ENCODE peak calls at places on chromosomes 4 and X, in four cellular contexts. W is ascending aorta, I is MCF 10A, V is uterus. B is an unnamed sample.
A peak's percentile ranks its signal among the peaks of the same experiment; 100 is the strongest.

GRCh38 chr4:38364383-38364963 is 299.5 kb upstream of the KLF3 start:
- DNase-seq in W (no peak), I (no peak), V (no peak), B (no peak)

GRCh38 chr4:185811509-185812364 is at the start of gene SORBS2:
- DNase-seq in W (no peak), I (peak; percentile 43), V (no peak), B (peak; percentile 55)

GRCh38 chr4:16253127-16253960 is 27.1 kb upstream of the TAPT1 start:
- DNase-seq in W (no peak), I (peak; percentile 69), V (no peak), B (no peak)

GRCh38 chr4:149995134-149995756 is 83.0 kb upstream of the DCLK2 start:
- DNase-seq in W (no peak), I (no peak), V (no peak), B (no peak)

GRCh38 chrX:39645059-39645895 is 452.5 kb downstream of the BCOR start:
- DNase-seq in W (peak; percentile 89), I (peak; percentile 41), V (peak; percentile 84), B (no peak)

GRCh38 chr4:138919094-138919936 is 96.3 kb upstream of the NOCT start:
- DNase-seq in W (no peak), I (peak; percentile 85), V (peak; percentile 86), B (peak; percentile 25)

GRCh38 chr4:35105486-35105885 is 1138.8 kb downstream of the ARAP2 start:
- DNase-seq in W (no peak), I (no peak), V (no peak), B (no peak)

GRCh38 chrX:107978707-107979307 is 3.4 kb downstream of the TEX13B start:
- DNase-seq in W (no peak), I (peak; percentile 59), V (no peak), B (no peak)

GRCh38 chr4:3498901-3499510 is 33.2 kb downstream of the LRPAP1 start:
- DNase-seq in W (no peak), I (no peak), V (no peak), B (no peak)

GRCh38 chr4:55001538-55001937 is 123.9 kb downstream of the KDR start:
- DNase-seq in W (no peak), I (no peak), V (no peak), B (no peak)

GRCh38 chr4:20624783-20625364 is 75.4 kb upstream of the PACRGL start:
- DNase-seq in W (no peak), I (peak; percentile 27), V (no peak), B (no peak)

GRCh38 chr4:174214102-174214878 is 69.2 kb downstream of the FBXO8 start:
- DNase-seq in W (no peak), I (no peak), V (no peak), B (no peak)

GRCh38 chrX:6238576-6238975 is 9.9 kb upstream of the NLGN4X start:
- DNase-seq in W (no peak), I (no peak), V (no peak), B (no peak)

GRCh38 chr4:156766846-156767245 is 204.8 kb downstream of the PDGFC start:
- DNase-seq in W (no peak), I (no peak), V (no peak), B (no peak)

GRCh38 chr4:167629272-167629671 is 395.0 kb upstream of the SPOCK3 start:
- DNase-seq in W (no peak), I (no peak), V (no peak), B (no peak)

GRCh38 chrX:17560385-17560784 is 176.9 kb upstream of the SCML1 start:
- DNase-seq in W (no peak), I (no peak), V (no peak), B (no peak)

GRCh38 chr4:46274717-46275116 is 115.2 kb downstream of the GABRA2 start:
- DNase-seq in W (no peak), I (peak; percentile 26), V (no peak), B (no peak)

DNA sequence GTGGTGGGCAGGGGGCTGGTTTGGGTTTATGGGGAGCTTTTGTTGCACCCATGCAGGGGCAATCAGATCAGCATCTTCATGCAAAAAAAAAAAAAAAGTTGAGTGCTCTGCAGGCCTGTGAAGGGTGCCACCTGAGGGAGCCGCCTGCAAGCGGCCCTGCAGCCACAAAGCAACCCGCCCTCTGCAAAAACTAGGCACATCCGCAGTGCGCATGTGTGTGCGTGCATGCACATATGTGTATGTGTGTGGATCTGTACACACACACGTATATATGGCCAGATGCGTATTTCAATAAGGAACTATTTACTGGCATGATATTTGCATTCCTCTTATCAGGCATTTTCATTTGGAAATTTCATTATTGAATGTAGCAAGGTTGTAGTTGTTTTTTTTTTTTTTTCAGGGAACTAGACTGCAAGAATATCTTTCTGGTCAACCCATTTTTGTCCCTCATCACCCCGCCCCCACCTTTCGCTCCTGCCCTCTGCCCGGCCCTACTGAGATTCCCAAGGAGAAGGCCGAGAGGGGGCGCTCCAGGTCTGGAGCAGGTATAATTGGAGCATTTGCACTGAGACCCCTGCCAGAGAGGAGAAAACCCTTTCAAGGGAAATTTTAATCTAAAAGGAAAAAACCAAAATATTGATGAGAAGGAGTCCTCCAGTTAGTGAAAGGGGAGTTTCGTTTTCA is 18.1 kb downstream of the CCNQ start:
- DNase-seq in W (no peak), I (peak; percentile 20), V (no peak), B (no peak)
- TF ChIP-seq CTCF in W (no peak), I (peak; percentile 21), V (no peak), B (peak; percentile 18)

GRCh38 chr4:107937040-107937439 is 5.7 kb downstream of the CYP2U1 start:
- DNase-seq in W (no peak), I (no peak), V (no peak), B (no peak)

GRCh38 chr4:107931775-107932321 is 499 bp downstream of the CYP2U1 start:
- DNase-seq in W (peak; percentile 70), I (no peak), V (no peak), B (no peak)

GRCh38 chr4:107935246-107935645 is 3.9 kb downstream of the CYP2U1 start:
- DNase-seq in W (no peak), I (no peak), V (no peak), B (no peak)

DNA sequence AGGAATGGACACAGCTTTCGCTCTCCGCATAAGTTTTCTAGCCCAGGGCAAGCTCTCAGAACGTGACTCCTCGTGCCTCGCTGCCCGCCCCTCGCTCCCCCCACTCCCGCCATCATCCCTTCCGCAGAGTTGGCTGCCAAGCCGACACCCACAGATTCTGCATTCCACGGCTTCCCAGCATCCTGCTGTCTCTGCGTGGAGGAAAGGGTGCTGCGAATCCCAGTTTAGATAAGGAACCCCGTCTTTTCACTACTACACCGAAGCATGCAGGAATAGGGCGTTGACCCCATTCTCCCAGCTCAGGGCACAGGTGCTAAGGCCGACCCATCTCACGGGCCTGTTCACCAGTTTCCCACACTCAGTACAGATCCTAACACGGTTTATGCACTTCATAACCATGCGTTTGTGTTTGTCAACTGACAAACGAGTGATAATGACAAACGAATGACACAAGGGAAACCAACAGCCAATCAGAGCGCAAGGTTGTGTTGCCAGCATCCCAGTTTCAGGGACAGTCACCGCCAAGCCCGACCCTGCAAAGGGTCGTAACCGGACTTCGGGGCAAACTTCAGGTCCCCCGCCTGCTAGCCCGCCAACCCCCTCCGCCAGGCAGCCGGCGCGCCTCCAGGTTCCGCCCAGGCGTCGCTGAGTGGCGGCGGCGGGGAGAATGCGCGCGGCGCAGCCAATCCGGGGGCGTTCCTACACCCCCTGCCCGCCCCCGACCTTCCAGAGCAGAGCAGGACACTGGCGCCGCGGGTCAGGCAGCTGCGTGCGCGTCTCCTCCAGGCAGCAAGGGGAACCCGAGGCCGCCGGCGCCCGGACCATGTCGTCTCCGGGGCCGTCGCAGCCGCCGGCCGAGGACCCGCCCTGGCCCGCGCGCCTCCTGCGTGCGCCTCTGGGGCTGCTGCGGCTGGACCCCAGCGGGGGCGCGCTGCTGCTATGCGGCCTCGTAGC is at the start of gene CYP2U1:
- DNase-seq in W (peak; percentile 94), I (peak; percentile 79), V (peak; percentile 87), B (peak; percentile 76)
- TF ChIP-seq CTCF in W (peak; percentile 15), I (no peak), V (no peak), B (no peak)

GRCh38 chrX:138777230-138777629 is 65.7 kb upstream of the FGF13 start:
- DNase-seq in W (no peak), I (no peak), V (no peak), B (no peak)
- TF ChIP-seq CTCF in W (no peak), I (no peak), V (no peak), B (no peak)

GRCh38 chrX:31653395-31653794 is 581.6 kb upstream of the FTHL17 start:
- DNase-seq in W (no peak), I (no peak), V (no peak), B (no peak)

GRCh38 chrX:31656013-31656412 is 584.2 kb upstream of the FTHL17 start:
- DNase-seq in W (no peak), I (no peak), V (no peak), B (no peak)

GRCh38 chrX:31663172-31663571 is 591.3 kb upstream of the FTHL17 start:
- DNase-seq in W (no peak), I (no peak), V (no peak), B (no peak)

GRCh38 chrX:31661280-31661679 is 589.4 kb upstream of the FTHL17 start:
- DNase-seq in W (no peak), I (no peak), V (no peak), B (no peak)

GRCh38 chrX:31658360-31658759 is 586.5 kb upstream of the FTHL17 start:
- DNase-seq in W (no peak), I (peak; percentile 42), V (no peak), B (no peak)
- TF ChIP-seq CTCF in W (peak; percentile 24), I (peak; percentile 42), V (peak; percentile 23), B (peak; percentile 48)

GRCh38 chrX:139864613-139865012 is 68.2 kb downstream of the ATP11C start:
- DNase-seq in W (no peak), I (no peak), V (no peak), B (no peak)

DNA sequence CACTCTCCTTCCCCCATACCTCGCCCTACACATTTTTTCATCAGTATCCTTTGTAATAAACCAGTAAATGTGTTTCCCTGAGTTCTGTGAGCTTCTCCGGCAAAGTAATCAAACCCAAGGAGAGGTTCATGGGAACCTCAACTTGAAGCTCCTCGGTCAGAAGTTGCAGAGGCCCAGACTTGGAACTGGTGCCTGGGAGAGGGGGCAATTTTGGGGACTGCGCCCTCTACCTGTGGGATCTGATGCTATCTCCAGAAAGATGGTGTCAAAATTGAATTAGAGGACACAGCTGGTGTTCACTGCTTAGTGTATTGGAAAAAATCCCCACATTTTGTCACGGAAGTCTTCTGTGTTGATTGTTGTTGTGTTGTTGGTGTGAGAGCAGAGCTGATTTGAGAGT is 70.6 kb downstream of the ATP11C start:
- DNase-seq in W (no peak), I (no peak), V (no peak), B (no peak)
- TF ChIP-seq CTCF in W (no peak), I (no peak), V (no peak), B (no peak)

DNA sequence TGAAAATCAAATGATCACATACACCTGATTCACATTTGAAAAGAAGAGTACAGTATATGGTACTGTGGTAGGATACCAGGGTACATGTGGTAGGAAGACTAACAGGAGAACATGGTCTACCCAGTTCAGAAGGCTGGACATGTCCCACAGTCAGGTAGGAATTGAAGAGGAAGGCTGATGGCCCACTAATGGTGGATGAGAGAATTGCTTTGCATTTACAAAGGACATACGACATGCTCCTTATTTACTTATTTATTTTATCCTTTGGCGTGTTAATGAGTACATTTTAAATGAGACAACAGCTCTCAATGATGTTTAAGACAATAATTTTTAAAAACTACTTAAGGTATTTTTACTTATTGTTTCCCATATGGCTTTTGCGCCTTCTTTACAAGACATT is 106.7 kb upstream of the BMP2K start:
- DNase-seq in W (no peak), I (no peak), V (no peak), B (no peak)
- TF ChIP-seq CTCF in W (no peak), I (peak; percentile 25), V (no peak), B (peak; percentile 4)

GRCh38 chr4:176584031-176584430 is 208.7 kb downstream of the VEGFC start:
- DNase-seq in W (no peak), I (no peak), V (no peak), B (no peak)
- TF ChIP-seq CTCF in W (no peak), I (no peak), V (no peak), B (no peak)

B was measured in D721Med.